ENCODE peak calls at places on chromosomes 2 and 18, in ten cellular contexts. N, G, X, I, V, U, A, O, M and P are unnamed samples.

GRCh38 chr2:71619230-71619741 is 165.9 kb downstream of the DYSF start:
- DNase-seq in V (no peak), U (no peak), M (peak; percentile 17), I (no peak), N (no peak), O (no peak), G (no peak), A (no peak), X (no peak), P (no peak)

GRCh38 chr18:13831864-13832508 is 8.0 kb downstream of the MC5R start:
- DNase-seq in I (no peak), V (no peak), N (no peak), M (no peak), O (no peak), U (peak; percentile 61), A (no peak), G (no peak), X (no peak), P (peak; percentile 22)

GRCh38 chr2:86224645-86225355 is 25.5 kb downstream of the MRPL35 start:
- DNase-seq in M (no peak), V (no peak), N (no peak), X (no peak), O (peak; percentile 33), G (no peak), U (no peak), A (no peak), I (no peak), P (no peak)

GRCh38 chr2:180291552-180292421 is 284.7 kb upstream of the CWC22 start:
- DNase-seq in G (no peak), N (no peak), A (no peak), M (no peak), I (no peak), U (peak; percentile 39), X (no peak), V (no peak), O (no peak), P (no peak)

GRCh38 chr18:49464718-49465598 is 4.5 kb upstream of the DYM start:
- DNase-seq in V (no peak), I (no peak), G (no peak), N (no peak), M (no peak), X (peak; percentile 45), O (no peak), U (peak; percentile 87), A (no peak), P (no peak)

GRCh38 chr2:117470311-117471095 is 344.0 kb upstream of the DDX18 start:
- DNase-seq in N (no peak), G (no peak), M (peak; percentile 54), U (peak; percentile 88), V (peak; percentile 24), X (peak; percentile 68), A (peak; percentile 63), I (no peak), O (no peak), P (peak; percentile 71)

GRCh38 chr2:130798472-130799221 is 38.1 kb upstream of the ARHGEF4 start:
- DNase-seq in I (no peak), O (no peak), N (peak; percentile 37), A (peak; percentile 82), U (peak; percentile 87), V (no peak), G (no peak), M (no peak), X (peak; percentile 78), P (peak; percentile 56)

GRCh38 chr2:74935883-74936483 is 22.5 kb upstream of the POLE4 start:
- DNase-seq in A (no peak), V (no peak), N (no peak), G (no peak), O (no peak), I (no peak), U (no peak), X (no peak), M (no peak), P (no peak)

GRCh38 chr2:27058210-27058609 is 6.7 kb downstream of the AGBL5 start:
- DNase-seq in G (no peak), V (no peak), I (no peak), U (no peak), M (no peak), X (no peak), A (no peak), O (no peak), N (no peak), P (no peak)

GRCh38 chr2:27054721-27055120 is 3.3 kb downstream of the AGBL5 start:
- DNase-seq in G (no peak), X (no peak), M (no peak), U (no peak), A (no peak), N (no peak), V (no peak), I (no peak), O (no peak), P (no peak)

GRCh38 chr2:27059141-27059820 is 7.8 kb downstream of the AGBL5 start:
- DNase-seq in I (no peak), V (no peak), M (no peak), X (no peak), O (no peak), N (no peak), U (no peak), A (peak; percentile 39), G (no peak), P (no peak)

GRCh38 chr2:27060323-27060722 is 8.9 kb downstream of the AGBL5 start:
- DNase-seq in G (no peak), N (no peak), X (no peak), O (no peak), A (no peak), V (no peak), U (no peak), M (no peak), I (no peak), P (no peak)

GRCh38 chr2:27057184-27057583 is 5.7 kb downstream of the AGBL5 start:
- DNase-seq in I (no peak), V (no peak), G (no peak), O (no peak), A (no peak), X (no peak), U (no peak), N (no peak), M (no peak), P (no peak)
- H3K36me3 ChIP-seq in I (peaks cover 26% of the 10 kb centered on the region), V (no peaks in the 10 kb centered on the region), G (peaks cover 14% of the 10 kb centered on the region), O (peaks cover 2% of the 10 kb centered on the region), A (peaks cover 28% of the 10 kb centered on the region), X (peaks cover 46% of the 10 kb centered on the region), U (peaks cover 51% of the 10 kb centered on the region), N (no peaks in the 10 kb centered on the region), M (no peaks in the 10 kb centered on the region), P (peaks cover 57% of the 10 kb centered on the region)

GRCh38 chr2:119427756-119428155 is 3.9 kb upstream of the TMEM37 start:
- DNase-seq in X (no peak), G (no peak), U (no peak), I (no peak), A (no peak), M (no peak), N (no peak), O (no peak), V (no peak), P (no peak)

GRCh38 chr2:119430023-119430498 is 1.6 kb upstream of the TMEM37 start:
- DNase-seq in A (no peak), I (no peak), O (no peak), M (no peak), G (no peak), N (no peak), X (no peak), V (no peak), U (no peak), P (no peak)

GRCh38 chr2:119428488-119429224 is 3.0 kb upstream of the TMEM37 start:
- DNase-seq in M (no peak), O (no peak), G (no peak), V (no peak), N (no peak), U (no peak), X (peak; percentile 68), I (no peak), A (no peak), P (no peak)

GRCh38 chr2:119431155-119431975 is at the start of gene TMEM37:
- DNase-seq in M (peak; percentile 87), N (peak; percentile 76), A (peak; percentile 71), O (peak; percentile 72), I (no peak), V (peak; percentile 89), X (peak; percentile 91), G (no peak), U (peak; percentile 94), P (peak; percentile 91)

DNA sequence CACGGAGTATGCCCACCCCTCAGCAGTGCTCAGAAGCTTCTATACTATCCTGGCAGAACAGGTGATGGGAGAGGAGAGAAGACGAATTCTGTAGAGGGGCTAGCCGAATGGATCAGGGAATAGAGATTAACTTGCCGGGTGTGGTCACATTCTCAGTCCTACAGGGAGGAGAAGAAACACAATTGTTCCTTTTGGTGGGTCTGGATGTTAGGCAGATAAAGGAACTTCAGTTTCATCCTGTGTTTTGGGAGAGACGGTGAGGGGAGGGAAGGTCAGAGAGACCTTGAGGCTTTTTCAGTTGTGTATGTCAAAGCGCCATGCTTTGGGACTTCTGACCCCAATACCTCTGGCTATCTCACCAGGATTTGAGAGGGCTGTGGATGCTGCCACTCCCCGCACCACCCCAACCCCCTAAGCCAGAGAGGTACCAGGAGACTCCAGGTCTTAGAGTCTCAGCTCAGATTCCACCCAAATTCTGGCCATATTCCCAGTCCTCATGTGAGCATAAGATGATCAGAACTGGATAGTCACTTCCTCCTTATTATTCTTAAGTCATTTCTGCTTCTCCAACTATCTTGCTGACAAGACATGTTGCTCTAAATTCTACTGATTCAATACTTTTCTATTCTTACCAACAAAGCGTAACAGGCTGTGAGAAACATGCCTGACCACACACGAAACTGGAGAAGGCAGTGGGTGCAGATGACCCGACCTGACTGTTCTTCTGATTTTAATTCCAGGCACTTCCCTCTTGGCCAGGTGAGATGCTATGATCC is 2.2 kb upstream of the TMEM37 start:
- DNase-seq in I (no peak), X (no peak), M (no peak), G (no peak), O (no peak), U (no peak), V (no peak), N (no peak), A (no peak), P (no peak)
- H3K4me1 ChIP-seq in I (no peaks in the 10 kb centered on the region), X (peaks cover 25% of the 10 kb centered on the region), M (peaks cover 80% of the 10 kb centered on the region), G (no peaks in the 10 kb centered on the region), O (peaks cover 5% of the 10 kb centered on the region), U (peaks cover 7% of the 10 kb centered on the region), V (peaks cover 74% of the 10 kb centered on the region), N (peaks cover 31% of the 10 kb centered on the region), A (no peaks in the 10 kb centered on the region), P (peaks cover 12% of the 10 kb centered on the region)

DNA sequence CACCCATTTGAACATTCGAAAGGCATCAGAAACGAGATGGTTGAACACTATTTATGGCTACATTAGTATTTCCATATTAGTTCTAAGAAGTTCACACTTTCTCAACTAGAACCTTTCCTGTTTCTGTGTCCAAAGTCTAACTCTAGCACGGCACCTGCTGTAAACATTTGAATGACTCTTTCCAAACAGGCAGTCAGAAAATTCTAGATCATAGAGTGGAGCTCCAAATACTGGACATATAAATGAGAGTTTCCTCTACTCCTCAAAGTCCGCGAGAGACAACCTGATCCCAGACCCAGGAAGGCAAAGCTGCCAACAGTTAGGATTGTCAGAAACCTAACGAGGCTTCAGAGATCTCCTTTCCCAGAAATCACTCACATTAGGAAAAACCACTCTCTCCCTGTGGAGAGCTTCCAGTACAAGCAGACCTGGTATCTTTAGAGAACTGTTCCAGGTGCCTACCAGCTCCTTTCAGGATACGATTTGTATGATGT is 10.6 kb downstream of the RND3 start:
- DNase-seq in M (no peak), U (no peak), A (no peak), V (no peak), N (no peak), O (no peak), I (no peak), G (no peak), X (peak; percentile 4), P (no peak)
- H3K36me3 ChIP-seq in M (peaks cover 2% of the 10 kb centered on the region), U (no peaks in the 10 kb centered on the region), A (peaks cover 17% of the 10 kb centered on the region), V (no peaks in the 10 kb centered on the region), N (no peaks in the 10 kb centered on the region), O (no peaks in the 10 kb centered on the region), I (no peaks in the 10 kb centered on the region), G (no peaks in the 10 kb centered on the region), X (no peaks in the 10 kb centered on the region), P (no peaks in the 10 kb centered on the region)

GRCh38 chr2:134410831-134411231 is 157.0 kb downstream of the MGAT5 start:
- DNase-seq in G (no peak), N (no peak), A (peak; percentile 8), I (no peak), X (no peak), V (no peak), O (no peak), U (no peak), M (no peak), P (no peak)

GRCh38 chr2:134411279-134411827 is 157.5 kb downstream of the MGAT5 start:
- DNase-seq in M (no peak), U (no peak), X (peak; percentile 5), I (no peak), G (no peak), A (peak; percentile 63), O (no peak), N (no peak), V (no peak), P (no peak)

GRCh38 chr2:134412639-134412999 is 158.7 kb downstream of the MGAT5 start:
- DNase-seq in G (no peak), V (no peak), X (no peak), O (no peak), I (no peak), N (no peak), M (no peak), U (no peak), A (no peak), P (no peak)

GRCh38 chr2:134413430-134413829 is 159.6 kb downstream of the MGAT5 start:
- DNase-seq in G (no peak), M (no peak), O (no peak), I (no peak), A (no peak), X (no peak), V (no peak), N (no peak), U (no peak), P (no peak)

DNA sequence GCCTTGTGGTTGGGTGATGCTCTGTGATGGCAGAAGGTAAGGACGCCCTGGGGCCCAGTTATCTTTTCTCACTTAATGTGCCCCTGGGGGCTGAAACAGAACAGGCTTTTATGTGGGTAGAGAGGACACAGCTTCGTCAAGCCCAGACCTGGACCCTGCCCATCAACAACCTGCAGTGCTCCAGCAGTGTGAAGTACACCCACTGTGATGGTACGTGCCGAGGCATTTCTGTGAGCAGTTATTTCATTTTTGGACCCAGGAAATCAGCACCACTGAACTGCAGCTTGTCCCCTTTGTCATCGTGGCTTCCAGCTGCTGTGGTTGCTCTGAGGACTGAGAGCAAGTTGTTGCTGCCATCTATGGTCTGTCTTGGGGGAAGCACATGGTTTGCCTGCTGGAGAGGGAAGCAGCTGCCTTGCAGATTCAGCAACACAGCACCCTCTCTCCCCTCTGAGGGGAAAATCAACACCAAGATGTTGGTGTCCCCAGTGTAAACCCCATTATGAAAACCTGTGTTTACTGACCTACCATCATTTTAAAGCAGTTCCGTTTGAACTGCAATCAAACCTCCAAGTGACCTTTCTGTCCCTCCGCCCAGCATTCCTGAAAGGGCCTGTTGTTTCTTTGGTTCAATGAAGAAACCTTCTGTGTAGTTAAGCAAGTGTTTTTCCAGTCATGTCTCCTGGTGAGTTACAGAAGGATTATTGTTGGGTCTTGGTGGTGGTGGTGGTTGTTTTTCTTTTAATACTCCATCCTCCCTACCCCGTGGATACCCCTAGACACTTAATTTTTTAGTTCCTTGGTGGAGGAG is 158.2 kb downstream of the MGAT5 start:
- DNase-seq in N (peak; percentile 37), G (peak; percentile 26), O (peak; percentile 51), A (peak; percentile 68), V (peak; percentile 66), X (peak; percentile 77), I (peak; percentile 27), U (peak; percentile 88), M (peak; percentile 84), P (peak; percentile 71)
- H3K4me1 ChIP-seq in N (peaks cover 53% of the 10 kb centered on the region), G (peaks cover 25% of the 10 kb centered on the region), O (no peaks in the 10 kb centered on the region), A (peaks cover 14% of the 10 kb centered on the region), V (peaks cover 15% of the 10 kb centered on the region), X (peaks cover 14% of the 10 kb centered on the region), I (peaks cover 17% of the 10 kb centered on the region), U (no peaks in the 10 kb centered on the region), M (peaks cover 7% of the 10 kb centered on the region), P (peaks cover 9% of the 10 kb centered on the region)